ENCODE peak calls at places on chromosomes 11 and 22, in five cellular contexts. D, R, I, O and L are unnamed samples.

GRCh38 chr11:1467270-1467669 is 19.3 kb downstream of the MOB2 start:
- DNase-seq in D (no peak), R (no peak), I (no peak), O (no peak), L (no peak)

GRCh38 chr11:45043755-45044475 is 93.2 kb upstream of the TP53I11 start:
- DNase-seq in D (no peak), R (no peak), I (no peak), O (no peak), L (no peak)

GRCh38 chr11:65452806-65453490 is 30.4 kb downstream of the NEAT1 start:
- DNase-seq in I (no peak), O (peak), R (no peak), D (peak), L (peak)

GRCh38 chr11:2794419-2794795 is 91.2 kb downstream of the CDKN1C start:
- DNase-seq in I (peak), R (no peak), D (no peak), O (no peak), L (no peak)

GRCh38 chr11:46808804-46809431 is 37.2 kb downstream of the CKAP5 start:
- DNase-seq in O (peak), R (no peak), D (peak), I (no peak), L (peak)

GRCh38 chr11:112113539-112114457 is 27.1 kb downstream of the SDHD start:
- DNase-seq in D (peak), O (peak), I (no peak), R (no peak), L (peak)

GRCh38 chr11:61737636-61738386 is 14.6 kb upstream of the MYRF start:
- DNase-seq in O (no peak), I (no peak), R (no peak), D (no peak), L (no peak)

GRCh38 chr11:9616042-9616640 is 42.7 kb downstream of the WEE1 start:
- DNase-seq in I (no peak), O (no peak), R (no peak), D (peak), L (no peak)

GRCh38 chr22:38755155-38755910 is 465 bp downstream of the SUN2 start:
- DNase-seq in I (peak), R (no peak), O (peak), D (peak), L (peak)

DNA sequence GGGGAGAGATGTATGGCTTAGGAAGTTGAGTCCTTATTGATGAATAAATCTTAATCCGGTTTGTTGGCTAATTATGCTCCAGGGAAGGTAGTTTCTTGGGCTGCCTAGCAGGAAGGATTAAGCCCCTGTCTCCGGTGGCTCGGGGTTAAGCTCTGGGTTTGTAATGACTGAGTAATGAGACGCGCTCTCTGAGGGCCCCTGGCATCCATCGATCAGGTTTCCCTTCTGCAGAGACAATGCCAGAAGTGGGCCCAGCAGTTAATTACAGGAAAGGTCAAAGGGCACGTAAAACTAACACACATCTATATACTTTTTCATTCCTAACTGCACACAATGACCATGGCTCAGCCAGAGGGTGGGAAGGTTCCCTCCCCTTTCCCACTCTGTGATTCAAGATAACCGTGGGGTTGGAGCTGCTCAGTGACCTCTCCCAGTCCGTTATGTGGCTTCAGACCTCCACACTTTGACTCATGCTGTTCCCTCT is 16.8 kb downstream of the SCUBE1 start:
- DNase-seq in I (no peak), R (no peak), O (no peak), D (no peak), L (no peak)
- H3K27ac ChIP-seq in I (no peak), R (no peak), O (no peak), D (no peak), L (no peak)

GRCh38 chr11:10750838-10751580 is at the start of gene CTR9:
- DNase-seq in D (peak), O (peak), R (peak), I (peak), L (peak)
- TF ChIP-seq CTCF in D (peak), O (peak), R (peak), I (no peak), L (peak)

DNA sequence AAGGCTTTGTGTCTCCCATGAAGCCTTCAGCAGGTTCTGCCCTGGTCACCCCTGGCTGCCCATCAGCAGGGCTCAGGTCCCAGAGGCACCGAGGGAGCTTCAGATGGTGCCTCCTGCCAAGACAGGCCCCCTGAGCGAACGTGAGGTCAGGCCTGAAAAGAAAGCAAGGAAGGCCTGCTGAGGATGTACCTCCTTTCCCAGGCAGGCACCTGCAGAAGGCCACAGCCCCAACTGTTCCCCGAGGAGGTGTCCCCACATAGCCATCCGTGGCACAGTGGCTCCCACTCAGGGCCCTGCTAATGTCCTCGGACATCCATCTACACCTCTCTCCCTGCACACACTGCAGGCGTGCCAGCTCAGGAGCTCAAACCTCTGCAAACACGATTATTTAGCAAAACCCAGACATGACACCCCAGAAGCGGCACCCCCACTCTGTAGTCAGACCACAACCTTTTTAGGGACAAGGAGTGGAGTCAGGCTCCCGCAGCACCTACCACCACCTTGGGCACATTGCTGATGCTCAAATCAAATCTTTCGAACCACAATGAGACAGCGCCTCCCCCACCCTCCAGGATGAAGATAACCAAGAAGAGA is 36.9 kb downstream of the SHANK2 start:
- DNase-seq in I (no peak), O (no peak), D (no peak), R (no peak), L (no peak)
- H3K27ac ChIP-seq in I (no peak), O (no peak), D (no peak), R (no peak), L (no peak)

GRCh38 chr11:119476038-119476437 is 53.1 kb upstream of the THY1 start:
- DNase-seq in D (no peak), I (no peak), R (no peak), O (no peak), L (no peak)

GRCh38 chr11:119473901-119474681 is 51.1 kb upstream of the THY1 start:
- DNase-seq in D (no peak), O (no peak), R (no peak), I (no peak), L (no peak)

GRCh38 chr11:119476666-119477331 is 53.8 kb upstream of the THY1 start:
- DNase-seq in R (no peak), O (no peak), I (no peak), D (no peak), L (no peak)

GRCh38 chr11:119473226-119473625 is 50.3 kb upstream of the THY1 start:
- DNase-seq in I (no peak), D (no peak), O (no peak), R (no peak), L (no peak)

GRCh38 chr11:119474682-119475596 is 52.0 kb upstream of the THY1 start:
- DNase-seq in D (peak), R (no peak), O (peak), I (peak), L (peak)
- TF ChIP-seq CTCF in D (peak), R (peak), O (peak), I (peak), L (peak)

DNA sequence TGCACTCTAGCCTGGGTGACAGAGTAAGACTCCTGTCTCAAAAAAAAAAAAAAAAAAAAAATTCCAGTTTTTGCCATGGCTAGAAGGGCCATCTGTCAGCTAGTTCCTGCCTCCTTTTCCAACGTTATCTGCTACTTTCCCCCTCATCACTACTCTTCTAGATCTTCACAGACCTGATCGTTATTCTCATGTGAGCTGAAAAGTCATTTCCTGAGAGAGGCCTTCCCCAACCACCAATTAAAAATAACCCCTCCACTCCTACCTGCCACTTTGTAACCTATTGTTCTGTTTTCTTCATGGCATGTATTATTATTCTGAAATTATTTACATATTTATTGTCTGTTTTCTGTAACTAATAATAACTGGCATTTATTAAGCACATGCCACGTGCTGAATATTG is 24.2 kb downstream of the SGSM3 start:
- DNase-seq in O (no peak), D (no peak), I (no peak), R (no peak), L (no peak)
- H3K27ac ChIP-seq in O (no peak), D (no peak), I (no peak), R (no peak), L (no peak)

DNA sequence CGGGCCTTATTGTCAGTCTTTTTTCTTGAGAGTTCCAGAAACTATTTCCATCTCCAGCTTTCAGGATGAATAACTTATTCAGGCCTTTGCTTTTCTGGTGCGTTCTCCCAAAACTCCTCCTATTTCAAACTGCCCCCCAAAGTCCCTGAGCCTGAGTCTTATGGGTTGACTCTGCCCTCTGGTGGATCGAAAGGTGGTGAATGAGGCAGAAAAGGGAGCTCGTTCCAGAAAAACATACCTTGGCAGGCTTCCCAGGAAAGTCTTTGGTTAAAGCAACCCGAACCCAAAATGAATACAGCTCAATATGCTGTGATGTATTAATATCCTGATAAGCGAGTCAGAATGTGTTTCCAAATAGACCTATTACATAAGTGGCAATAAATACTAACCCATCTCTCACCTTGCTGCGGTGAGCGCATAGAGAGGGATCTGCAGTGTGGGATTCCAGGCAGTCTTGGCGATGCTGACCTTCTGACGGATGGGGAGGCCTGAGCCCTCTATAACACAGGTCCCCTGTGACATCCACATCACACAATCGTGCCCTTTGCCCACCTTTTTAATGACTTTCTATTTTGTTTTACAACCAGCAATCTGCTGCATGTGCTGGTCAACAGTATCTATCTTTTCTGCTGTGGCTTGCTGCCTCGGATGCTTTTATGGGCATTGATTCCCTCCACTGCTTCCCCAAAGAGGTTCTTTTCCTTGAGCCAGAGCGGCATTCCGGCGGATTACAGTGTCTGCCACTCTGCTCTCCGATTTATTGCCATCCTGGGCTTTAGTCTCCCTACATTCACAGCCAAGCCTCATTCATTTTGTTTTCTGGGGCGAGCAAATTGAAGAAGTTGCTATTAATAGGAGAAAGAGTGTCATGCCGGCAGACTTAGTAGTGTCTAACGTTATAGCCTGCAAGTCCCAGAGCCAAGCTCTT is 756.8 kb downstream of the NTM start:
- DNase-seq in I (no peak), O (peak), R (peak), D (peak), L (peak)
- TF ChIP-seq CTCF in I (no peak), O (peak), R (peak), D (peak), L (peak)

DNA sequence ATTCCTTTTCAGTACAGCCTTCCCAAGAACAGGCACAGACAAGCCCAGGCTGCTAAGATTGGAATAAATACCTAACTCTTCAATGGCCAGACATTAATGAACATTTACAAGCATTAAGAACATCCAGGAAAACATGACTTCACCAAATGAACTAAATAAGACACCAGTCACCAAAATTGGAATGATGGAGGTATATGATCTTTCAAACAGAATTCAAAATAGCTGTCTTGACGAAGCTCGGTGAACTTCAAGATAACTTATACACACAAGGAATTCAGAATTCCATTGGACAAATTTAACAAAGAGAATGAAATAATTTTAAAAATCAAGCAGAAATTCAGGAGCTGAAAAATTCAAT is 16.4 kb upstream of the DDX10 start:
- DNase-seq in R (no peak), I (no peak), O (no peak), D (no peak), L (no peak)
- H3K27ac ChIP-seq in R (no peak), I (no peak), O (peak), D (no peak), L (no peak)